ENCODE peak calls at places on chromosomes 4 and X, in six cellular contexts. Z is endothelial cell; E is CD8-positive, alpha-beta T cell; N is C1 segment of cervical spinal cord; T is DND-41; V is Daoy. K is an unnamed sample.
A peak's percentile ranks its signal among the peaks of the same experiment; 100 is the strongest.

GRCh38 chrX:156002517-156002916 is 5.0 kb downstream of the IL9R start:
- DNase-seq in Z (no peak), N (no peak), V (no peak), E (no peak), T (no peak), K (no peak)

GRCh38 chr4:80423553-80424224 is 88.2 kb downstream of the CFAP299 start:
- DNase-seq in Z (no peak), N (no peak), E (no peak), T (no peak), V (no peak), K (no peak)

GRCh38 chr4:79651516-79651915 is 243.5 kb upstream of the GK2 start:
- DNase-seq in E (no peak), Z (no peak), V (peak; percentile 47), N (no peak), T (no peak), K (no peak)

GRCh38 chr4:177107288-177107901 is 202.3 kb upstream of the NEIL3 start:
- DNase-seq in T (no peak), E (no peak), Z (no peak), V (no peak), N (no peak), K (no peak)

GRCh38 chr4:138845664-138846063 is 169.9 kb upstream of the NOCT start:
- DNase-seq in V (no peak), E (no peak), N (no peak), Z (no peak), T (no peak), K (no peak)

GRCh38 chrX:137072396-137072795 is 38.6 kb upstream of the GPR101 start:
- DNase-seq in E (no peak), T (no peak), Z (no peak), V (no peak), N (no peak), K (no peak)

GRCh38 chr4:143337600-143338287 is 1.1 kb downstream of the GAB1 start:
- DNase-seq in E (no peak), N (peak; percentile 61), V (peak; percentile 31), Z (peak; percentile 19), T (peak; percentile 51), K (no peak)

GRCh38 chrX:133749951-133750350 is 235.4 kb downstream of the GPC3 start:
- DNase-seq in Z (no peak), N (no peak), E (no peak), V (no peak), T (no peak), K (no peak)

GRCh38 chr4:102627831-102628523 is 126.8 kb downstream of the NFKB1 start:
- DNase-seq in V (peak; percentile 76), Z (no peak), T (no peak), N (no peak), E (no peak), K (no peak)

K was measured in caudate nucleus.